ENCODE peak calls at places on chromosome X, in six cellular contexts. One of them, this sample, is unnamed.

GRCh38 chrX:119734897-119735339 is 23.5 kb upstream of the SOWAHD start:
- DNase-seq in H1: no peak
- DNase-seq in HepG2: no peak
- DNase-seq in HCT116: no peak
- DNase-seq in K562: no peak
- DNase-seq in SK-N-SH: peak
- DNase-seq in this sample: no peak

GRCh38 chrX:48468247-48468671 is 1.8 kb downstream of the SLC38A5 start:
- DNase-seq in H1: no peak
- DNase-seq in HepG2: no peak
- DNase-seq in HCT116: no peak
- DNase-seq in K562: peak
- DNase-seq in SK-N-SH: no peak
- DNase-seq in this sample: no peak

GRCh38 chrX:46574337-46574940 is 874 bp downstream of the CHST7 start:
- DNase-seq in H1: peak
- DNase-seq in HepG2: peak
- DNase-seq in HCT116: no peak
- DNase-seq in K562: no peak
- DNase-seq in SK-N-SH: peak
- DNase-seq in this sample: no peak

GRCh38 chrX:25737540-25737939 is 400.6 kb upstream of the MAGEB18 start:
- DNase-seq in H1: no peak
- DNase-seq in HepG2: no peak
- DNase-seq in HCT116: no peak
- DNase-seq in K562: no peak
- DNase-seq in SK-N-SH: peak
- DNase-seq in this sample: no peak

GRCh38 chrX:45824471-45824870 is 623.8 kb upstream of the DIPK2B start:
- DNase-seq in H1: no peak
- DNase-seq in HepG2: peak
- DNase-seq in HCT116: peak
- DNase-seq in K562: peak
- DNase-seq in SK-N-SH: peak
- DNase-seq in this sample: peak

GRCh38 chrX:46642145-46642544 is 68.6 kb downstream of the CHST7 start:
- DNase-seq in H1: no peak
- DNase-seq in HepG2: peak
- DNase-seq in HCT116: no peak
- DNase-seq in K562: no peak
- DNase-seq in SK-N-SH: peak
- DNase-seq in this sample: peak

GRCh38 chrX:20547649-20548051 is 280.9 kb upstream of the RPS6KA3 start:
- DNase-seq in H1: no peak
- DNase-seq in HepG2: peak
- DNase-seq in HCT116: no peak
- DNase-seq in K562: no peak
- DNase-seq in SK-N-SH: no peak
- DNase-seq in this sample: peak

GRCh38 chrX:19303216-19303880 is 40.4 kb upstream of the PDHA1 start:
- DNase-seq in H1: no peak
- DNase-seq in HepG2: no peak
- DNase-seq in HCT116: no peak
- DNase-seq in K562: no peak
- DNase-seq in SK-N-SH: no peak
- DNase-seq in this sample: no peak

GRCh38 chrX:13029831-13030771 is 14.3 kb downstream of the FAM9C start:
- DNase-seq in H1: no peak
- DNase-seq in HepG2: peak
- DNase-seq in HCT116: no peak
- DNase-seq in K562: no peak
- DNase-seq in SK-N-SH: no peak
- DNase-seq in this sample: peak

GRCh38 chrX:107429090-107429489 is 20.4 kb upstream of the FRMPD3 start:
- DNase-seq in H1: peak
- DNase-seq in HepG2: peak
- DNase-seq in HCT116: no peak
- DNase-seq in K562: no peak
- DNase-seq in SK-N-SH: no peak
- DNase-seq in this sample: peak

GRCh38 chrX:56812515-56813105 is 83.6 kb downstream of the NBDY start:
- DNase-seq in H1: no peak
- DNase-seq in HepG2: no peak
- DNase-seq in HCT116: no peak
- DNase-seq in K562: no peak
- DNase-seq in SK-N-SH: no peak
- DNase-seq in this sample: no peak

GRCh38 chrX:34332336-34332735 is 200.2 kb upstream of the FAM47A start:
- DNase-seq in H1: no peak
- DNase-seq in HepG2: no peak
- DNase-seq in HCT116: no peak
- DNase-seq in K562: no peak
- DNase-seq in SK-N-SH: no peak
- DNase-seq in this sample: peak

GRCh38 chrX:17024896-17025295 is 78.4 kb downstream of the REPS2 start:
- DNase-seq in H1: peak
- DNase-seq in HepG2: peak
- DNase-seq in HCT116: no peak
- DNase-seq in K562: no peak
- DNase-seq in SK-N-SH: peak
- DNase-seq in this sample: no peak

GRCh38 chrX:114841051-114841450 is 176.4 kb downstream of the IL13RA2 start:
- DNase-seq in H1: no peak
- DNase-seq in HepG2: no peak
- DNase-seq in HCT116: no peak
- DNase-seq in K562: no peak
- DNase-seq in SK-N-SH: no peak
- DNase-seq in this sample: no peak

GRCh38 chrX:26138043-26138442 is at the start of gene MAGEB18:
- DNase-seq in H1: no peak
- DNase-seq in HepG2: no peak
- DNase-seq in HCT116: no peak
- DNase-seq in K562: no peak
- DNase-seq in SK-N-SH: no peak
- DNase-seq in this sample: no peak

GRCh38 chrX:45198301-45198700 is 2.4 kb downstream of the DIPK2B start:
- DNase-seq in H1: no peak
- DNase-seq in HepG2: no peak
- DNase-seq in HCT116: no peak
- DNase-seq in K562: no peak
- DNase-seq in SK-N-SH: no peak
- DNase-seq in this sample: no peak

GRCh38 chrX:136589966-136590365 is 58.0 kb downstream of the VGLL1 start:
- DNase-seq in H1: no peak
- DNase-seq in HepG2: no peak
- DNase-seq in HCT116: no peak
- DNase-seq in K562: no peak
- DNase-seq in SK-N-SH: no peak
- DNase-seq in this sample: no peak

GRCh38 chrX:30666094-30666493 is 12.9 kb downstream of the GK start:
- DNase-seq in H1: no peak
- DNase-seq in HepG2: no peak
- DNase-seq in HCT116: no peak
- DNase-seq in K562: no peak
- DNase-seq in SK-N-SH: no peak
- DNase-seq in this sample: no peak

GRCh38 chrX:103356023-103356798 is at the start of gene TCEAL9:
- DNase-seq in H1: no peak
- DNase-seq in HepG2: peak
- DNase-seq in HCT116: peak
- DNase-seq in K562: peak
- DNase-seq in SK-N-SH: peak
- DNase-seq in this sample: no peak

GRCh38 chrX:97332963-97333362 is 449.3 kb downstream of the RPA4 start:
- DNase-seq in H1: no peak
- DNase-seq in HepG2: no peak
- DNase-seq in HCT116: no peak
- DNase-seq in K562: no peak
- DNase-seq in SK-N-SH: no peak
- DNase-seq in this sample: no peak

GRCh38 chrX:1466971-1467561 is 14.4 kb upstream of the ASMTL start:
- DNase-seq in H1: peak
- DNase-seq in HepG2: no peak
- DNase-seq in HCT116: no peak
- DNase-seq in K562: no peak
- DNase-seq in SK-N-SH: no peak
- DNase-seq in this sample: no peak

GRCh38 chrX:73916489-73916888 is 353.5 kb downstream of the CHIC1 start:
- DNase-seq in H1: no peak
- DNase-seq in HepG2: no peak
- DNase-seq in HCT116: no peak
- DNase-seq in K562: no peak
- DNase-seq in SK-N-SH: no peak
- DNase-seq in this sample: no peak

GRCh38 chrX:68945081-68945602 is 116.3 kb downstream of the EFNB1 start:
- DNase-seq in H1: no peak
- DNase-seq in HepG2: no peak
- DNase-seq in HCT116: no peak
- DNase-seq in K562: no peak
- DNase-seq in SK-N-SH: no peak
- DNase-seq in this sample: no peak

DNA sequence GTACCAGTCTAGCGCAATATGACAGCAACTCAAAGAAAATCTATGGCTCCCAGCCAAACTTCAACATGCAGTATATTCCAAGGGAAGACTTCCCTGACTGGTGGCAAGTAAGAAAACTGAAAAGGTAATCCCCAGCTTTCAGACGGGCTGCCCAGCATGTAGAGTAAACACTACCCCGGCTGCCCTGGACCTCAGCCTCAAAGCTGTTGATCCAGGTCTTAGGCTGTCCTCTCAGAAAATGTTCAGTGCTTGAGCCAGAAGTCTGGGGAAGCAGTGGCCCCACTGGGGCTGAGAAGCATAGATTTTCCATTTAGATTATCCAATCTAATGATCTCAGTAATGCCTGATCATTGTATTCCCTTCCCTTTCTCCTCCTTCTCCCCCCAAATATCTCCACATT is 21.9 kb downstream of the BMX start:
- DNase-seq in H1: no peak
- DNase-seq in HepG2: no peak
- DNase-seq in HCT116: no peak
- DNase-seq in K562: no peak
- DNase-seq in SK-N-SH: no peak
- DNase-seq in this sample: no peak
- TF ChIP-seq JUND in H1: no peak
- TF ChIP-seq JUND in HepG2: no peak
- TF ChIP-seq JUND in HCT116: no peak
- TF ChIP-seq JUND in K562: no peak
- TF ChIP-seq JUND in SK-N-SH: no peak
- TF ChIP-seq JUND in this sample: no peak

DNA sequence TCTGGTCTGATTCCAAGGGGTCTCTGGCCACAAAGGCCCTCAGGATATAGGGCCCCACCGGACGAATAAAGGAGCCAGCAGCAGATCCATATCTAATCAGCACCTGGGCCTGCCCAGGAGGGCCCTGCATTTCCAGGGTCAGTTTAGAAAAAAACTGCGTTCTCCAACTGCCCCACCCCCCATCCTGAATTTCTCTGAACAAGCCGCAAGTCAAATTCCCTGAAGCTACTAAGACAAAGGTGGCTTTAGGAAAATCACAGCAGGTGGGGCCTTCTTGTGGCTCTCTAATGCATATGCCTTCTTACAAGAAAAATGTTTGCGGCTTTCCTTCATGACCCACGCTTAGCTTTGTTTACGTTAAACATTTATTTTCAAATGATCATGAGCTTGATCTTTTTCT is 76.6 kb downstream of the MBNL3 start:
- DNase-seq in H1: peak
- DNase-seq in HepG2: peak
- DNase-seq in HCT116: no peak
- DNase-seq in K562: no peak
- DNase-seq in SK-N-SH: no peak
- DNase-seq in this sample: no peak
- TF ChIP-seq JUND in H1: no peak
- TF ChIP-seq JUND in HepG2: no peak
- TF ChIP-seq JUND in HCT116: no peak
- TF ChIP-seq JUND in K562: no peak
- TF ChIP-seq JUND in SK-N-SH: no peak
- TF ChIP-seq JUND in this sample: no peak

DNA sequence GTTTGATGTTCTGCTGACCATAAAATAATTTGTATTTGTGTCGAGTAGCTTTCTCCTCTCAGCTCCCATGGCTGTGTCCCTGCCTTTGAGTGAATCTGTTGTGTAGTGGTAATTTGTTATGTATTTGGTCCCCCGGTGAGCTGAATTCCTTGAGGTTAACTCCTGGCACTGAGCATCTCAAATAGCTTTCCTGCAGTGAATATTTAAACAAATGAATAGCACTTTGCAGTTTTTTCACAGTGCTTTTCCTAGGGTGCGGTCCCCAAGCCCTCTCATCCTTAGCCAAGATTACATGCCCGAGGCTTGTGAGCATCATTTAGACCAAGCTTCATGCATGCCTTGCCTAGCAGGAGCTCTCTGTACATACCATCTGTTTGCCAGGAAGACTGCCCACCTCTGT is 74.2 kb downstream of the CLDN34 start:
- DNase-seq in H1: no peak
- DNase-seq in HepG2: no peak
- DNase-seq in HCT116: no peak
- DNase-seq in K562: no peak
- DNase-seq in SK-N-SH: no peak
- DNase-seq in this sample: no peak
- TF ChIP-seq JUND in H1: no peak
- TF ChIP-seq JUND in HepG2: no peak
- TF ChIP-seq JUND in HCT116: no peak
- TF ChIP-seq JUND in K562: no peak
- TF ChIP-seq JUND in SK-N-SH: no peak
- TF ChIP-seq JUND in this sample: no peak

GRCh38 chrX:10900585-10901289 is 210.4 kb upstream of the HCCS start:
- DNase-seq in H1: no peak
- DNase-seq in HepG2: peak
- DNase-seq in HCT116: no peak
- DNase-seq in K562: no peak
- DNase-seq in SK-N-SH: no peak
- DNase-seq in this sample: peak

GRCh38 chrX:10901290-10901633 is 209.9 kb upstream of the HCCS start:
- DNase-seq in H1: no peak
- DNase-seq in HepG2: no peak
- DNase-seq in HCT116: no peak
- DNase-seq in K562: no peak
- DNase-seq in SK-N-SH: no peak
- DNase-seq in this sample: no peak

GRCh38 chrX:10903518-10903917 is 207.6 kb upstream of the HCCS start:
- DNase-seq in H1: no peak
- DNase-seq in HepG2: no peak
- DNase-seq in HCT116: no peak
- DNase-seq in K562: no peak
- DNase-seq in SK-N-SH: no peak
- DNase-seq in this sample: no peak

GRCh38 chrX:10904220-10904619 is 206.9 kb upstream of the HCCS start:
- DNase-seq in H1: no peak
- DNase-seq in HepG2: no peak
- DNase-seq in HCT116: no peak
- DNase-seq in K562: no peak
- DNase-seq in SK-N-SH: no peak
- DNase-seq in this sample: no peak

DNA sequence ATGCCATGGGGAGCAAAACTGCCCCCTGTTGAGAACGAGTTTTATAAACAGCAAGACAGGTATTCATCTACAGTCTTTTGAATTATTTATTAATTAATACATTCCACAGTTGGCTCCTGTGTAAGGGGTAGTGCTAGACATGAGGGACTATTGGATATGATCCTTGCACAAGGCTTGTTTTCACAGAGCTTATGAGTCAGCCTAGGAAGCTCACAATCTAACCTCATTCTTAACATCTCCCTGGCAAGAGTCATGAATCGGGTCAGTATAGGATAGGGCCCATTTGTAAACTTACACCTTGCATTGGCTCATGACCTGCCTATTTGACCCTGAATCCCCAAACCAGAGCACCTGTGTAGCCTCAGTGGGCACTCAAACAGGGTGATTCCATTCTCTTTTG is 209.1 kb upstream of the HCCS start:
- DNase-seq in H1: no peak
- DNase-seq in HepG2: peak
- DNase-seq in HCT116: no peak
- DNase-seq in K562: no peak
- DNase-seq in SK-N-SH: no peak
- DNase-seq in this sample: no peak
- TF ChIP-seq JUND in H1: no peak
- TF ChIP-seq JUND in HepG2: no peak
- TF ChIP-seq JUND in HCT116: no peak
- TF ChIP-seq JUND in K562: no peak
- TF ChIP-seq JUND in SK-N-SH: no peak
- TF ChIP-seq JUND in this sample: no peak

This sample was measured in T47D.